ENCODE peak calls at places on chromosome 13, in eight cellular contexts. C, L, Z, M, B, P, R and W are unnamed samples.
A peak's percentile ranks its signal among the peaks of the same experiment; 100 is the strongest.

GRCh38 chr13:34833562-34834182 is 108.4 kb upstream of the NBEA start:
- DNase-seq in C (no peak), L (no peak), Z (no peak), M (no peak), B (no peak), P (no peak), R (no peak), W (no peak)

GRCh38 chr13:33487575-33488243 is 202.2 kb upstream of the STARD13 start:
- DNase-seq in C (peak; percentile 19), L (no peak), Z (no peak), M (peak; percentile 56), B (peak; percentile 39), P (no peak), R (peak; percentile 80), W (no peak)

GRCh38 chr13:107845911-107846310 is 369.4 kb downstream of the LIG4 start:
- DNase-seq in C (no peak), L (no peak), Z (no peak), M (no peak), B (no peak), P (no peak), R (no peak), W (no peak)

GRCh38 chr13:37995052-37995451 is 125.5 kb upstream of the TRPC4 start:
- DNase-seq in C (no peak), L (no peak), Z (no peak), M (no peak), B (no peak), P (no peak), R (no peak), W (no peak)

GRCh38 chr13:99834246-99834645 is 137.3 kb downstream of the ZIC5 start:
- DNase-seq in C (no peak), L (no peak), Z (no peak), M (no peak), B (no peak), P (no peak), R (no peak), W (no peak)

GRCh38 chr13:100566543-100566942 is 22.0 kb downstream of the GGACT start:
- DNase-seq in C (no peak), L (no peak), Z (no peak), M (no peak), B (no peak), P (peak; percentile 64), R (no peak), W (no peak)

GRCh38 chr13:20378721-20379120 is 146.6 kb upstream of the GJB6 start:
- DNase-seq in C (no peak), L (no peak), Z (no peak), M (no peak), B (no peak), P (no peak), R (no peak), W (no peak)

GRCh38 chr13:85197431-85197830 is 601.8 kb downstream of the SLITRK6 start:
- DNase-seq in C (no peak), L (no peak), Z (no peak), M (no peak), B (no peak), P (no peak), R (no peak), W (no peak)

GRCh38 chr13:110012102-110012739 is 225.8 kb upstream of the IRS2 start:
- DNase-seq in C (no peak), L (no peak), Z (no peak), M (no peak), B (no peak), P (peak; percentile 99), R (peak; percentile 96), W (no peak)

GRCh38 chr13:106986033-106986484 is 418.1 kb upstream of the ARGLU1 start:
- DNase-seq in C (no peak), L (no peak), Z (no peak), M (no peak), B (no peak), P (no peak), R (no peak), W (no peak)

GRCh38 chr13:106105153-106105552 is 430.3 kb downstream of the EFNB2 start:
- DNase-seq in C (no peak), L (no peak), Z (no peak), M (no peak), B (no peak), P (peak; percentile 87), R (no peak), W (no peak)

GRCh38 chr13:32164622-32165268 is 133.2 kb downstream of the FRY start:
- DNase-seq in C (no peak), L (peak; percentile 14), Z (peak; percentile 21), M (peak; percentile 14), B (peak; percentile 11), P (no peak), R (peak; percentile 77), W (no peak)

GRCh38 chr13:35256459-35257148 is 219.9 kb downstream of the MAB21L1 start:
- DNase-seq in C (no peak), L (no peak), Z (no peak), M (no peak), B (no peak), P (no peak), R (no peak), W (no peak)

GRCh38 chr13:98155475-98156111 is 12.7 kb downstream of the FARP1 start:
- DNase-seq in C (peak; percentile 19), L (no peak), Z (no peak), M (no peak), B (no peak), P (no peak), R (peak; percentile 53), W (no peak)

GRCh38 chr13:46575321-46575721 is 22.4 kb downstream of the LRCH1 start:
- DNase-seq in C (no peak), L (no peak), Z (no peak), M (peak; percentile 46), B (peak; percentile 51), P (no peak), R (no peak), W (no peak)

GRCh38 chr13:113077566-113077952 is 28.0 kb upstream of the F7 start:
- DNase-seq in C (no peak), L (no peak), Z (no peak), M (no peak), B (no peak), P (no peak), R (no peak), W (no peak)

GRCh38 chr13:50241479-50241878 is 226.2 kb downstream of the KCNRG start:
- DNase-seq in C (no peak), L (no peak), Z (no peak), M (no peak), B (no peak), P (no peak), R (no peak), W (no peak)

GRCh38 chr13:57740719-57741118 is 109.2 kb downstream of the PCDH17 start:
- DNase-seq in C (peak; percentile 43), L (no peak), Z (no peak), M (no peak), B (no peak), P (no peak), R (no peak), W (no peak)

GRCh38 chr13:31807090-31807541 is 67.8 kb downstream of the RXFP2 start:
- DNase-seq in C (no peak), L (no peak), Z (no peak), M (no peak), B (no peak), P (no peak), R (no peak), W (no peak)

GRCh38 chr13:106619688-106620555 is 52.0 kb upstream of the ARGLU1 start:
- DNase-seq in C (peak; percentile 53), L (no peak), Z (peak; percentile 21), M (peak; percentile 53), B (peak; percentile 62), P (no peak), R (peak; percentile 72), W (no peak)

GRCh38 chr13:110714798-110715394 is 1.4 kb downstream of the ING1 start:
- DNase-seq in C (peak; percentile 74), L (peak; percentile 45), Z (peak; percentile 67), M (no peak), B (no peak), P (no peak), R (peak; percentile 36), W (peak; percentile 64)

GRCh38 chr13:30895773-30896172 is 10.3 kb upstream of the MEDAG start:
- DNase-seq in C (no peak), L (no peak), Z (no peak), M (no peak), B (no peak), P (peak; percentile 41), R (peak; percentile 94), W (no peak)

GRCh38 chr13:97439196-97439595 is 5.2 kb downstream of the RAP2A start:
- DNase-seq in C (no peak), L (no peak), Z (no peak), M (no peak), B (no peak), P (peak; percentile 32), R (no peak), W (no peak)

GRCh38 chr13:113585828-113586355 is 1.3 kb downstream of the TFDP1 start:
- DNase-seq in C (no peak), L (no peak), Z (peak; percentile 8), M (peak; percentile 16), B (no peak), P (no peak), R (peak; percentile 10), W (no peak)

DNA sequence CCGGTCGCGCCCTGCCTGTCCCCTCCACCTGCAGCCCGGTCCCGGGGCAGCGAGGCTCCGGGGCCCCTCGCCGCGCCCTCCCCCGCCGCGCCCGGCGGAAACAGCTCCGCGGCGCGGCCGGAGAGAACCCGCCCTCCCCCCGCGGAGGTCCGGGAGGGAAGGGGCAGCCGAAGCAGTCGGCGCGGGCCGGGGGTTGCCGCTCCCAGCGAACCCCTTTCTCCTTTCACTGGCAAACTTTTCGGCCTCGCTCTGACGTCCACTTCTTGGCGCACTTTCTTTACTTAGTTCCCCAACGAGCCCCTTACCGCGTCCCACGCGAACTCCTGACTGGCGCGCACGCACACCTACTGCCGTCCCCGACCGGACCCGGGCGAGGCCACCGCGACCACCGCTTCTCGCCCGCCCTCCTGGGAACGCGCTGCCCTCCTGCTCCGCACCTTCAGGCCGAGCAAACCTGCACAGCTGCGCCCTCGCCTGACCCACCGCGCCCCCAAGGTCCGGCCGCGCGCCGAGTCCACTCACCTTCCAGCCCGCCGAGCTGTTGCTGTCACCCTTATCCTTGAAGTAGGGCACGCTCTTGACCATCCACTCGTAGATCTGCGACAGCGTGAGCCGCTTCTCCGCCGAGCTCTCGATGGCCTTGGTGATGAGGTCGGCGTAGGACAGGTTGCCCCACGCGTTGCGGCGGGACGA is 1.2 kb downstream of the FOXO1 start:
- DNase-seq in C (peak; percentile 39), L (peak; percentile 46), Z (peak; percentile 63), M (peak; percentile 40), B (peak; percentile 70), P (no peak), R (no peak), W (peak; percentile 61)
- TF ChIP-seq CTCF in C (no peak), L (no peak), Z (no peak), M (peak; percentile 15), B (peak; percentile 16), P (no peak), R (no peak), W (no peak)

GRCh38 chr13:66994097-66994496 is 236.0 kb downstream of the PCDH9 start:
- DNase-seq in C (peak; percentile 75), L (peak; percentile 49), Z (peak; percentile 72), M (peak; percentile 32), B (peak; percentile 49), P (no peak), R (peak; percentile 67), W (peak; percentile 65)
- TF ChIP-seq CTCF in C (peak; percentile 55), L (peak; percentile 75), Z (no peak), M (peak; percentile 53), B (peak; percentile 49), P (no peak), R (peak; percentile 73), W (peak; percentile 47)

GRCh38 chr13:48579167-48579918 is 46.5 kb upstream of the RCBTB2 start:
- DNase-seq in C (peak; percentile 10), L (no peak), Z (no peak), M (peak; percentile 49), B (peak; percentile 46), P (no peak), R (no peak), W (no peak)
- TF ChIP-seq CTCF in C (no peak), L (no peak), Z (no peak), M (no peak), B (no peak), P (no peak), R (no peak), W (no peak)

GRCh38 chr13:36829753-36830152 is 10.7 kb downstream of the RFXAP start:
- DNase-seq in C (no peak), L (no peak), Z (no peak), M (no peak), B (no peak), P (no peak), R (no peak), W (no peak)
- TF ChIP-seq CTCF in C (no peak), L (no peak), Z (no peak), M (no peak), B (no peak), P (no peak), R (no peak), W (no peak)